ENCODE peak calls at places on chromosomes 11 and 22, in eight cellular contexts. X is mammary epithelial cell, Z is stomach, F is AG04449, Y is OCI-LY7, C is right lobe of liver, P is tibial nerve, S is dorsolateral prefrontal cortex. L is an unnamed sample.

GRCh38 chr11:10796191-10796590 is 12.5 kb downstream of the EIF4G2 start:
- DNase-seq in X (no peak), Z (no peak), F (no peak), Y (no peak), C (no peak), P (no peak), S (no peak), L (no peak)

GRCh38 chr11:66314561-66315497 is 2.0 kb downstream of the CD248 start:
- DNase-seq in X (no peak), Z (no peak), F (no peak), Y (no peak), C (no peak), P (no peak), S (no peak), L (no peak)

GRCh38 chr22:36197065-36197440 is 4.6 kb downstream of the APOL4 start:
- DNase-seq in X (no peak), Z (no peak), F (no peak), Y (peak; percentile 80), C (no peak), P (no peak), S (no peak), L (peak; percentile 49)

GRCh38 chr22:48361099-48361639 is 1466.5 kb downstream of the BRD1 start:
- DNase-seq in X (no peak), Z (no peak), F (no peak), Y (no peak), C (no peak), P (no peak), S (no peak), L (no peak)

GRCh38 chr22:39173787-39174497 is 21.5 kb upstream of the CBX7 start:
- DNase-seq in X (no peak), Z (no peak), F (no peak), Y (no peak), C (peak; percentile 35), P (no peak), S (no peak), L (no peak)

GRCh38 chr11:20131744-20132666 is 28.3 kb downstream of the DBX1 start:
- DNase-seq in X (peak; percentile 51), Z (peak; percentile 68), F (no peak), Y (peak; percentile 17), C (peak; percentile 54), P (no peak), S (peak; percentile 63), L (peak; percentile 43)

GRCh38 chr11:93905384-93905783 is 55.0 kb upstream of the VSTM5 start:
- DNase-seq in X (peak; percentile 56), Z (no peak), F (peak; percentile 61), Y (no peak), C (no peak), P (no peak), S (no peak), L (no peak)

GRCh38 chr22:37117092-37117491 is 7.6 kb upstream of the TMPRSS6 start:
- DNase-seq in X (no peak), Z (no peak), F (no peak), Y (no peak), C (no peak), P (no peak), S (no peak), L (no peak)

GRCh38 chr11:121757480-121758125 is 304.8 kb upstream of the SORL1-AS1 start:
- DNase-seq in X (peak; percentile 6), Z (no peak), F (no peak), Y (no peak), C (no peak), P (no peak), S (no peak), L (no peak)

GRCh38 chr11:9796276-9796675 is 132.4 kb downstream of the SWAP70 start:
- DNase-seq in X (no peak), Z (no peak), F (no peak), Y (no peak), C (no peak), P (no peak), S (no peak), L (no peak)

GRCh38 chr22:49011379-49011768 is 816.3 kb downstream of the BRD1 start:
- DNase-seq in X (no peak), Z (peak; percentile 19), F (no peak), Y (no peak), C (peak; percentile 15), P (peak; percentile 1), S (no peak), L (no peak)

GRCh38 chr22:24107668-24108067 is 73.6 kb upstream of the SUSD2 start:
- DNase-seq in X (peak; percentile 53), Z (peak; percentile 61), F (peak; percentile 44), Y (no peak), C (peak; percentile 87), P (peak; percentile 78), S (peak; percentile 91), L (no peak)

GRCh38 chr11:628056-628455 is 1.1 kb upstream of the SCT start:
- DNase-seq in X (no peak), Z (no peak), F (no peak), Y (no peak), C (no peak), P (no peak), S (no peak), L (no peak)

GRCh38 chr11:114367244-114367957 is 32.9 kb downstream of the C11orf71 start:
- DNase-seq in X (no peak), Z (no peak), F (no peak), Y (no peak), C (no peak), P (no peak), S (no peak), L (no peak)

GRCh38 chr22:22369962-22370265 is 125.3 kb downstream of the VPREB1 start:
- DNase-seq in X (no peak), Z (no peak), F (no peak), Y (peak; percentile 84), C (no peak), P (no peak), S (no peak), L (no peak)

DNA sequence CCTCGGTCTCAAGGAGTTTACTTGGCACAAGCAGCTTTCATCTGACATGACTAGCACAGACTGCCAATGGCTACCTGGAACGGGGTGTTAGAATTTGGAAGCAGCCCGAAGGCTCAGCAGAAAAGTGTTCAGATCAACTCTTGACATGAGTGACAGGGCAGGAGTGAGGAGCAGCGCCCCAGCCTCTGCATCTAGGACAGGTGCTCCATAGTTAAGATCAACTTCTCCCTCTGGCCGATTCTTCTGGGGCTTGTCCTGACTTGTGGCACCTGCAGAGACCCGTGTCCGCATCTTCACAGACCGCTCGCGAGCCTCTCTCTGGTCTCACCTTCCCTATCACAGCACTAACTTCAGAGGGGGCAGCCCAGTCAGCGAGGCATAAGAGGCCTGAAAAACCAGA is 42.5 kb upstream of the CHKA start:
- DNase-seq in X (no peak), Z (no peak), F (no peak), Y (no peak), C (no peak), P (no peak), S (no peak), L (no peak)
- H3K4me3 ChIP-seq in X (no peak overlapping the region), Z (no peak overlapping the region), F (no peak overlapping the region), Y (no peak overlapping the region), C (no peak overlapping the region), P (no peak overlapping the region), S (no peak overlapping the region), L (no peak overlapping the region)

GRCh38 chr11:34792143-34792542 is 124.0 kb downstream of the APIP start:
- DNase-seq in X (no peak), Z (no peak), F (no peak), Y (no peak), C (no peak), P (no peak), S (no peak), L (no peak)
- TF ChIP-seq CTCF in X (no peak), Z (no peak), F (no peak), Y (no peak), C (no peak), P (no peak), S (no peak), L (no peak)

GRCh38 chr11:14641801-14642200 is 1.8 kb upstream of the PDE3B start:
- DNase-seq in X (no peak), Z (no peak), F (no peak), Y (no peak), C (no peak), P (no peak), S (no peak), L (no peak)
- H3K4me3 ChIP-seq in X (no peak overlapping the region), Z (no peak overlapping the region), F (no peak overlapping the region), Y (no peak overlapping the region), C (no peak overlapping the region), P (no peak overlapping the region), S (no peak overlapping the region), L (no peak overlapping the region)

GRCh38 chr11:82315093-82315492 is 418.6 kb downstream of the FAM181B start:
- DNase-seq in X (peak; percentile 5), Z (no peak), F (no peak), Y (peak; percentile 3), C (no peak), P (no peak), S (no peak), L (peak; percentile 42)
- TF ChIP-seq CTCF in X (peak; percentile 77), Z (no peak), F (no peak), Y (peak; percentile 55), C (peak; percentile 33), P (no peak), S (no peak), L (peak; percentile 58)

GRCh38 chr11:17477084-17477333 is 364 bp upstream of the ABCC8 start:
- DNase-seq in X (no peak), Z (no peak), F (no peak), Y (no peak), C (no peak), P (no peak), S (no peak), L (no peak)
- H3K4me3 ChIP-seq in X (no peak overlapping the region), Z (peak overlapping the region; percentile 52), F (no peak overlapping the region), Y (no peak overlapping the region), C (no peak overlapping the region), P (no peak overlapping the region), S (peak overlapping the region; percentile 59), L (no peak overlapping the region)